ENCODE peak calls at places on chromosomes 1 and 21, in four cellular contexts. One of them, this sample, is unnamed. For H3K36me3 and H3K4me1, the result is how much of the 10 kb centered on the place peaks cover.

GRCh38 chr1:236009857-236010256 is 55.0 kb downstream of the NID1 start:
- DNase-seq in body of pancreas: no peak
- DNase-seq in K562: no peak
- DNase-seq in neural progenitor cell: no peak
- DNase-seq in this sample: no peak

GRCh38 chr1:68011786-68012375 is 38.5 kb downstream of the DIRAS3 start:
- DNase-seq in body of pancreas: no peak
- DNase-seq in K562: no peak
- DNase-seq in neural progenitor cell: peak
- DNase-seq in this sample: no peak

GRCh38 chr1:53572061-53572801 is 113.0 kb downstream of the DMRTB1 start:
- DNase-seq in body of pancreas: peak
- DNase-seq in K562: no peak
- DNase-seq in neural progenitor cell: peak
- DNase-seq in this sample: no peak

GRCh38 chr1:224745924-224746323 is 129.8 kb downstream of the CNIH3 start:
- DNase-seq in body of pancreas: no peak
- DNase-seq in K562: no peak
- DNase-seq in neural progenitor cell: no peak
- DNase-seq in this sample: no peak

GRCh38 chr1:16145030-16145987 is 10.6 kb downstream of the EPHA2 start:
- DNase-seq in body of pancreas: peak
- DNase-seq in K562: peak
- DNase-seq in neural progenitor cell: peak
- DNase-seq in this sample: no peak

GRCh38 chr1:205456868-205457724 is 1.3 kb upstream of the BLACAT1 start:
- DNase-seq in body of pancreas: no peak
- DNase-seq in K562: no peak
- DNase-seq in neural progenitor cell: peak
- DNase-seq in this sample: peak

GRCh38 chr1:55378582-55378981 is 163.4 kb upstream of the USP24 start:
- DNase-seq in body of pancreas: peak
- DNase-seq in K562: peak
- DNase-seq in neural progenitor cell: peak
- DNase-seq in this sample: peak

GRCh38 chr1:32199717-32200072 is 700 bp upstream of the CCDC28B start:
- DNase-seq in body of pancreas: peak
- DNase-seq in K562: no peak
- DNase-seq in neural progenitor cell: peak
- DNase-seq in this sample: no peak

GRCh38 chr1:231347961-231348360 is 9.9 kb downstream of the SPRTN start:
- DNase-seq in body of pancreas: no peak
- DNase-seq in K562: no peak
- DNase-seq in neural progenitor cell: no peak
- DNase-seq in this sample: no peak

DNA sequence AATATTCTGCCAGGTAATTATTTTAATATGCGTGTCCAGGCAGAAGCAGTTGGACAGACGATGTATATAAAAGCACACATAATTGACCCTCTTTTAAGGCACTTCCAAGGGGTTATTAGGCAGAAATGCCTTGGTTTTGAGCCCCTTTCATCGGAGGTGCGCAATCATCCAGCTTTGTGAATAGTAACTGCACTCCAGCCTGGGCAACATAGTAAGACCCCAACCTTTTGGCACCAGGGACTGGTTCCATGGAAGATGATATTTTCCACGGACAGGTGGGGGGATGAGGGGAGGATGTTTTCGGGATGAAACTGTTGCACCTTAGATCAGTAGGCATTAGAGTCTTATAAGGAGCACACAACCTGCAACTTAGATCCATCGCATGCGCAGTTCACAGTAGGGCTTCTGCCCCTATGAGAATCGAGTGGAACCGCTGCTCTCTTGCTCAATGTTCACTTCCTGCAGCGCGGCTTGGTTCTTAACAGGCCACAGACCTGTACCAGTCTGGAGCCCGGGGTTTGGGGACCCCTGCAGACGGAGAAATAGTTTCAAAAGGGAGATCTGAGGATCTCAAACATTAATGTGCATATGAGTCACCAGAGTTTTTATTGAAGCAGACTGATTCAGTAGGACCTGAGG is 1.8 kb upstream of the MCOLN2 start:
- DNase-seq in body of pancreas: peak
- DNase-seq in K562: no peak
- DNase-seq in neural progenitor cell: peak
- DNase-seq in this sample: peak
- H3K4me3 ChIP-seq in body of pancreas: no peak
- H3K4me3 ChIP-seq in K562: no peak
- H3K4me3 ChIP-seq in neural progenitor cell: peak
- H3K4me3 ChIP-seq in this sample: peak

GRCh38 chr21:45280178-45280821 is 7.4 kb downstream of the POFUT2 start:
- DNase-seq in body of pancreas: no peak
- DNase-seq in K562: no peak
- DNase-seq in neural progenitor cell: no peak
- DNase-seq in this sample: no peak
- H3K36me3 ChIP-seq in body of pancreas: under half
- H3K36me3 ChIP-seq in K562: half or more
- H3K36me3 ChIP-seq in neural progenitor cell: under half
- H3K36me3 ChIP-seq in this sample: under half

DNA sequence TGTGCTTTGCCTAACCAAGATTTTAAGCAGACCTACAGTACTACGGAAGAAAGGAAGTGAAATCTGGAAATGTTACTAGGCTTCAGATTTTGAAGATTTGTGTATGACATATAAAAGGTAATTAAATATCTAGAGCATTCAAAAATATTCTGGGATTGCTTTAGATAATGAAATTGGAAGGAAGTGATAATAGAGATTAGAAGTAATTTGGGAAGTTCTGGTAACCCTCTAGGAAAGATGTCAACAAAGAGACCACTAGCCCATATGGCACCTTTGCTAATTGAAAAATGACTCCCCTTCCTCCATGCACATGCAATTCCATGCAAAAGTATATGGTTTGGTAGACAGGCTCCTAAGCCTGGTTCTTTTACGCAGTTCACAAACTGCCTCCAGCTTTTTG is 81.7 kb downstream of the LRRC7 start:
- DNase-seq in body of pancreas: no peak
- DNase-seq in K562: no peak
- DNase-seq in neural progenitor cell: no peak
- DNase-seq in this sample: no peak
- H3K4me1 ChIP-seq in body of pancreas: under half
- H3K4me1 ChIP-seq in K562: under half
- H3K4me1 ChIP-seq in neural progenitor cell: under half
- H3K4me1 ChIP-seq in this sample: under half

DNA sequence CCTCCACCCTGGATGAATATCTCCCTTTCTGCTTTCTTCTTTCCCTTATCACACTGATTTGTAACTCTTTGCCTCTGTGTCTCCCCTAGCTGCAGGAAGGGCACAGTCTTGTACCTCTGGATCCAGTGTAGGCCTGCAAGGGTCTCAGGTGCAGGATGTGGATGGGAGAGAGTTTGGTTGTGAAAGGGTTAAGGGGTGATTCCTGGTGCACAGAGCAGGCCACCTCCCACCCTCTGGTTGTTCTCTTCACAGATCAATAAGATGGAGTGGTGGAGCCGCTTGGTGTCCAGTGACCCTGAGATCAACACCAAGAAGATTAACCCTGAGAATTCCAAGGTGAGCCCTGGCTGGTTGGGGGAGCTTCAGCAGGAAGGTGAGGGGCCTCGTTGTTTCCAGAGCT is 15.1 kb downstream of the KDF1 start:
- DNase-seq in body of pancreas: no peak
- DNase-seq in K562: no peak
- DNase-seq in neural progenitor cell: no peak
- DNase-seq in this sample: no peak
- H3K4me3 ChIP-seq in body of pancreas: no peak
- H3K4me3 ChIP-seq in K562: no peak
- H3K4me3 ChIP-seq in neural progenitor cell: no peak
- H3K4me3 ChIP-seq in this sample: no peak

GRCh38 chr1:43830802-43831201 is 102.8 kb upstream of the ARTN start:
- DNase-seq in body of pancreas: no peak
- DNase-seq in K562: no peak
- DNase-seq in neural progenitor cell: no peak
- DNase-seq in this sample: no peak

GRCh38 chr1:43831866-43832654 is 101.5 kb upstream of the ARTN start:
- DNase-seq in body of pancreas: no peak
- DNase-seq in K562: no peak
- DNase-seq in neural progenitor cell: no peak
- DNase-seq in this sample: no peak

GRCh38 chr1:43834280-43835140 is 99.1 kb upstream of the ARTN start:
- DNase-seq in body of pancreas: no peak
- DNase-seq in K562: peak
- DNase-seq in neural progenitor cell: peak
- DNase-seq in this sample: no peak

GRCh38 chr1:43835141-43836021 is 98.2 kb upstream of the ARTN start:
- DNase-seq in body of pancreas: no peak
- DNase-seq in K562: peak
- DNase-seq in neural progenitor cell: no peak
- DNase-seq in this sample: peak

DNA sequence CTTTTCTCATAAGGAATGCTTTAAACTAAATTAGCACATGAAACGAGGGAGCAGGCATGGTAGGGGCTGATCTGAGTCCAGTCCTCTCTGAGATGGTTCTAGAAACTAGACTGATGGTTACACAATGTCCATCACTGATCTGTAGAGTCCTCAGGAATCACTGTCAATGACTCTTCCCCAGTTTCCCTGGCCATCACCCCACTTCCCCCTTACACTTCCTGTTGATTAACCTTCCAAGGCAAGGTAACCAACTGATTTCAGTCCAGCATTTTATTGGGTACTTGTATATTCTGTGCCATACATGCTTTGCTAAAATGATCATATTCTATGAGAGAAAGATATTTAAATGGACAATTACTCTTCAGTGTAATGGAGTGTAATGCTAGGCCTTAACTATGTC is 100.6 kb upstream of the ARTN start:
- DNase-seq in body of pancreas: no peak
- DNase-seq in K562: no peak
- DNase-seq in neural progenitor cell: no peak
- DNase-seq in this sample: no peak
- H3K36me3 ChIP-seq in body of pancreas: under half
- H3K36me3 ChIP-seq in K562: under half
- H3K36me3 ChIP-seq in neural progenitor cell: under half
- H3K36me3 ChIP-seq in this sample: under half

GRCh38 chr1:12204140-12204539 is 25.7 kb upstream of the VPS13D start:
- DNase-seq in body of pancreas: no peak
- DNase-seq in K562: no peak
- DNase-seq in neural progenitor cell: no peak
- DNase-seq in this sample: no peak
- H3K4me1 ChIP-seq in body of pancreas: under half
- H3K4me1 ChIP-seq in K562: under half
- H3K4me1 ChIP-seq in neural progenitor cell: under half
- H3K4me1 ChIP-seq in this sample: under half